ENCODE peak calls at places on chromosomes 3 and 15, in eight cellular contexts. V is pancreas; B is CD4-positive, alpha-beta T cell; S is A673; C is hepatocyte; X is HCT116; P is cardiac muscle cell; R is IMR-90. F is an unnamed sample.

GRCh38 chr3:97658670-97659285 is 105.8 kb upstream of the ARL6 start:
- DNase-seq in V (no peak), X (peak; percentile 8), S (peak; percentile 49), B (no peak), P (peak; percentile 56), R (peak; percentile 2), C (peak; percentile 61), F (peak; percentile 25)

GRCh38 chr3:41129731-41130130 is 69.6 kb upstream of the CTNNB1 start:
- DNase-seq in P (no peak), B (no peak), C (no peak), R (no peak), X (no peak), V (no peak), S (no peak), F (peak; percentile 5)

GRCh38 chr3:29065211-29065785 is 215.6 kb upstream of the RBMS3 start:
- DNase-seq in V (peak; percentile 77), R (peak; percentile 99), P (peak; percentile 79), S (peak; percentile 77), C (peak; percentile 87), B (no peak), X (no peak), F (peak; percentile 78)

GRCh38 chr3:51717947-51718346 is 11.1 kb downstream of the GRM2 start:
- DNase-seq in X (no peak), B (no peak), R (no peak), P (no peak), V (no peak), C (peak; percentile 2), S (no peak), F (no peak)

GRCh38 chr15:84794148-84794547 is 23.0 kb upstream of the ALPK3 start:
- DNase-seq in P (no peak), C (no peak), V (no peak), S (no peak), R (no peak), B (no peak), X (no peak), F (no peak)

GRCh38 chr3:186643493-186643892 is 3.3 kb downstream of the FETUB start:
- DNase-seq in B (no peak), V (no peak), C (no peak), S (no peak), R (no peak), X (no peak), P (no peak), F (no peak)

GRCh38 chr3:45579251-45579650 is 15.3 kb upstream of the LIMD1 start:
- DNase-seq in R (no peak), X (no peak), V (no peak), S (no peak), P (no peak), B (no peak), C (no peak), F (no peak)

GRCh38 chr3:139263798-139264197 is 80.0 kb upstream of the MRPS22 start:
- DNase-seq in C (no peak), V (no peak), P (no peak), B (no peak), X (no peak), S (no peak), R (no peak), F (no peak)

GRCh38 chr15:91950631-91951384 is 97.3 kb downstream of the SLCO3A1 start:
- DNase-seq in X (no peak), B (no peak), V (no peak), S (no peak), C (no peak), P (no peak), R (peak; percentile 49), F (no peak)

GRCh38 chr3:39099242-39099641 is 8.2 kb downstream of the GORASP1 start:
- DNase-seq in C (no peak), V (no peak), S (no peak), B (no peak), X (no peak), R (no peak), P (no peak), F (no peak)

GRCh38 chr3:186909078-186909853 is 21.1 kb upstream of the ST6GAL1 start:
- DNase-seq in X (no peak), C (no peak), V (no peak), R (no peak), P (no peak), S (no peak), B (peak; percentile 83), F (no peak)

GRCh38 chr3:104032283-104032682 is 1334.4 kb upstream of the ALCAM start:
- DNase-seq in V (no peak), C (no peak), P (peak; percentile 4), R (no peak), S (no peak), X (no peak), B (no peak), F (no peak)

GRCh38 chr15:63896336-63897115 is 62.8 kb upstream of the HERC1 start:
- DNase-seq in V (no peak), S (no peak), R (peak; percentile 81), P (peak; percentile 33), C (no peak), X (no peak), B (peak; percentile 17), F (no peak)

GRCh38 chr3:69446402-69447072 is 60.6 kb upstream of the FRMD4B start:
- DNase-seq in R (no peak), V (no peak), P (no peak), B (no peak), S (no peak), C (no peak), X (no peak), F (no peak)

GRCh38 chr3:13590841-13591515 is 42.1 kb downstream of the FBLN2 start:
- DNase-seq in C (no peak), B (no peak), P (no peak), R (peak; percentile 7), S (no peak), X (no peak), V (no peak), F (no peak)

GRCh38 chr15:51334011-51334426 is 4.4 kb downstream of the CYP19A1 start:
- DNase-seq in P (peak; percentile 42), B (no peak), C (no peak), X (no peak), S (no peak), V (no peak), R (no peak), F (no peak)

GRCh38 chr15:85690546-85691226 is 104.0 kb downstream of the KLHL25 start:
- DNase-seq in B (peak; percentile 33), R (no peak), V (no peak), S (peak; percentile 12), P (no peak), X (no peak), C (no peak), F (no peak)

GRCh38 chr15:35479423-35479822 is 66.5 kb downstream of the DPH6 start:
- DNase-seq in B (no peak), S (no peak), V (no peak), P (peak; percentile 62), X (no peak), C (no peak), R (no peak), F (no peak)

GRCh38 chr15:64459382-64459781 is 996 bp upstream of the ZNF609 start:
- DNase-seq in X (no peak), B (no peak), C (peak; percentile 42), P (no peak), S (no peak), V (no peak), R (no peak), F (no peak)

GRCh38 chr3:177410734-177411133 is 213.5 kb upstream of the TBL1XR1 start:
- DNase-seq in R (no peak), P (no peak), V (peak; percentile 68), C (no peak), X (no peak), S (no peak), B (no peak), F (no peak)

GRCh38 chr15:33279613-33280205 is 31.1 kb upstream of the RYR3 start:
- DNase-seq in C (no peak), V (no peak), P (no peak), R (no peak), X (no peak), S (no peak), B (no peak), F (peak; percentile 71)

GRCh38 chr15:49135893-49136292 is 19.5 kb downstream of the COPS2 start:
- DNase-seq in P (no peak), R (peak; percentile 92), C (no peak), X (no peak), V (no peak), B (no peak), S (no peak), F (peak; percentile 62)

GRCh38 chr3:140053011-140053702 is 118.2 kb downstream of the CLSTN2 start:
- DNase-seq in B (no peak), C (peak; percentile 47), P (no peak), X (no peak), V (no peak), S (no peak), R (no peak), F (no peak)

GRCh38 chr15:99365232-99365631 is 114.0 kb downstream of the LRRC28 start:
- DNase-seq in P (no peak), B (no peak), R (no peak), X (no peak), C (no peak), V (no peak), S (no peak), F (no peak)

GRCh38 chr3:30260747-30261146 is 345.7 kb upstream of the TGFBR2 start:
- DNase-seq in X (no peak), C (no peak), V (no peak), B (no peak), S (no peak), R (peak; percentile 40), P (no peak), F (no peak)

GRCh38 chr3:195616681-195617080 is 32.9 kb upstream of the APOD start:
- DNase-seq in V (no peak), S (no peak), B (no peak), X (no peak), P (no peak), R (no peak), C (no peak), F (no peak)

GRCh38 chr15:99307735-99308134 is 56.5 kb downstream of the LRRC28 start:
- DNase-seq in S (no peak), C (no peak), P (no peak), B (no peak), X (no peak), V (no peak), R (peak; percentile 16), F (no peak)

GRCh38 chr15:83209333-83209732 is 1.7 kb upstream of the HDGFL3 start:
- DNase-seq in B (no peak), C (no peak), S (peak; percentile 11), R (no peak), P (no peak), V (no peak), X (no peak), F (no peak)
- TF ChIP-seq CTCF in B (no peak), C (no peak), S (peak; percentile 10), R (no peak), P (no peak), V (no peak), X (no peak), F (no peak)

GRCh38 chr3:46830801-46831200 is 32.4 kb downstream of the MYL3 start:
- DNase-seq in C (no peak), X (no peak), R (no peak), B (no peak), V (no peak), P (no peak), S (no peak), F (no peak)
- H3K27ac ChIP-seq in C (no peak overlapping the region), X (no peak overlapping the region), R (no peak overlapping the region), B (no peak overlapping the region), V (no peak overlapping the region), P (peak overlapping the region; percentile 43), S (no peak overlapping the region), F (no peak overlapping the region)

GRCh38 chr3:27253831-27254230 is 115.4 kb downstream of the NEK10 start:
- DNase-seq in V (peak; percentile 6), R (peak; percentile 21), X (peak; percentile 51), C (peak; percentile 49), P (peak; percentile 52), S (peak; percentile 51), B (no peak), F (peak; percentile 38)
- TF ChIP-seq CTCF in V (no peak), R (peak; percentile 46), X (peak; percentile 62), C (peak; percentile 42), P (peak; percentile 62), S (peak; percentile 51), B (no peak), F (peak; percentile 23)

GRCh38 chr3:189820365-189820720 is 189.2 kb downstream of the TP63 start:
- DNase-seq in S (no peak), P (no peak), B (no peak), X (no peak), C (no peak), R (no peak), V (no peak), F (no peak)
- H3K27ac ChIP-seq in S (no peak overlapping the region), P (no peak overlapping the region), B (no peak overlapping the region), X (no peak overlapping the region), C (no peak overlapping the region), R (no peak overlapping the region), V (no peak overlapping the region), F (no peak overlapping the region)

F was measured in RWPE1.